ENCODE peak calls at places on chromosomes 6 and 20, in eight cellular contexts. One of them, this sample, is unnamed.

GRCh38 chr20:19850190-19850533 is 92.1 kb downstream of the RIN2 start:
- DNase-seq in fibroblast of lung: no peak
- DNase-seq in brain microvascular endothelial cell: no peak
- DNase-seq in IMR-90: no peak
- DNase-seq in fibroblast of mammary gland: no peak
- DNase-seq in kidney: no peak
- DNase-seq in CD4-positive, alpha-beta T cell: no peak
- DNase-seq in GM06990: no peak
- DNase-seq in this sample: no peak

GRCh38 chr20:48722737-48723191 is 105.0 kb downstream of the PREX1 start:
- DNase-seq in fibroblast of lung: peak; percentile 50
- DNase-seq in brain microvascular endothelial cell: peak; percentile 50
- DNase-seq in IMR-90: no peak
- DNase-seq in fibroblast of mammary gland: no peak
- DNase-seq in kidney: no peak
- DNase-seq in CD4-positive, alpha-beta T cell: no peak
- DNase-seq in GM06990: peak; percentile 60
- DNase-seq in this sample: peak; percentile 34

GRCh38 chr6:3227363-3228045 is at the start of gene TUBB2B:
- DNase-seq in fibroblast of lung: peak; percentile 63
- DNase-seq in brain microvascular endothelial cell: no peak
- DNase-seq in IMR-90: peak; percentile 37
- DNase-seq in fibroblast of mammary gland: no peak
- DNase-seq in kidney: peak; percentile 86
- DNase-seq in CD4-positive, alpha-beta T cell: no peak
- DNase-seq in GM06990: peak; percentile 87
- DNase-seq in this sample: peak; percentile 82

GRCh38 chr6:36069573-36069972 is 42.0 kb downstream of the MAPK14 start:
- DNase-seq in fibroblast of lung: no peak
- DNase-seq in brain microvascular endothelial cell: no peak
- DNase-seq in IMR-90: no peak
- DNase-seq in fibroblast of mammary gland: no peak
- DNase-seq in kidney: no peak
- DNase-seq in CD4-positive, alpha-beta T cell: no peak
- DNase-seq in GM06990: no peak
- DNase-seq in this sample: no peak

GRCh38 chr20:41467690-41468089 is 101.1 kb upstream of the EMILIN3 start:
- DNase-seq in fibroblast of lung: peak; percentile 23
- DNase-seq in brain microvascular endothelial cell: no peak
- DNase-seq in IMR-90: no peak
- DNase-seq in fibroblast of mammary gland: no peak
- DNase-seq in kidney: no peak
- DNase-seq in CD4-positive, alpha-beta T cell: no peak
- DNase-seq in GM06990: no peak
- DNase-seq in this sample: no peak

GRCh38 chr20:57394087-57395082 is 3.2 kb downstream of the RBM38 start:
- DNase-seq in fibroblast of lung: no peak
- DNase-seq in brain microvascular endothelial cell: no peak
- DNase-seq in IMR-90: no peak
- DNase-seq in fibroblast of mammary gland: no peak
- DNase-seq in kidney: peak; percentile 74
- DNase-seq in CD4-positive, alpha-beta T cell: no peak
- DNase-seq in GM06990: no peak
- DNase-seq in this sample: no peak

GRCh38 chr6:146700078-146700686 is 101.4 kb downstream of the ADGB start:
- DNase-seq in fibroblast of lung: peak; percentile 73
- DNase-seq in brain microvascular endothelial cell: peak; percentile 79
- DNase-seq in IMR-90: peak; percentile 83
- DNase-seq in fibroblast of mammary gland: peak; percentile 87
- DNase-seq in kidney: no peak
- DNase-seq in CD4-positive, alpha-beta T cell: peak; percentile 19
- DNase-seq in GM06990: peak; percentile 9
- DNase-seq in this sample: peak; percentile 45

GRCh38 chr20:44384423-44385027 is 29.0 kb downstream of the HNF4A start:
- DNase-seq in fibroblast of lung: peak; percentile 39
- DNase-seq in brain microvascular endothelial cell: peak; percentile 56
- DNase-seq in IMR-90: peak; percentile 38
- DNase-seq in fibroblast of mammary gland: peak; percentile 66
- DNase-seq in kidney: no peak
- DNase-seq in CD4-positive, alpha-beta T cell: peak; percentile 81
- DNase-seq in GM06990: peak; percentile 64
- DNase-seq in this sample: peak; percentile 77

GRCh38 chr20:50475879-50476292 is 34.3 kb upstream of the PTPN1 start:
- DNase-seq in fibroblast of lung: peak; percentile 55
- DNase-seq in brain microvascular endothelial cell: peak; percentile 43
- DNase-seq in IMR-90: peak; percentile 45
- DNase-seq in fibroblast of mammary gland: peak; percentile 68
- DNase-seq in kidney: peak; percentile 74
- DNase-seq in CD4-positive, alpha-beta T cell: no peak
- DNase-seq in GM06990: no peak
- DNase-seq in this sample: no peak

GRCh38 chr6:134658596-134658995 is 291.3 kb downstream of the ALDH8A1 start:
- DNase-seq in fibroblast of lung: no peak
- DNase-seq in brain microvascular endothelial cell: no peak
- DNase-seq in IMR-90: peak; percentile 46
- DNase-seq in fibroblast of mammary gland: no peak
- DNase-seq in kidney: no peak
- DNase-seq in CD4-positive, alpha-beta T cell: no peak
- DNase-seq in GM06990: no peak
- DNase-seq in this sample: no peak

GRCh38 chr6:43503443-43503842 is 6.7 kb downstream of the LRRC73 start:
- DNase-seq in fibroblast of lung: no peak
- DNase-seq in brain microvascular endothelial cell: no peak
- DNase-seq in IMR-90: no peak
- DNase-seq in fibroblast of mammary gland: no peak
- DNase-seq in kidney: no peak
- DNase-seq in CD4-positive, alpha-beta T cell: no peak
- DNase-seq in GM06990: no peak
- DNase-seq in this sample: no peak

GRCh38 chr6:90495216-90495817 is 91.6 kb downstream of the MAP3K7 start:
- DNase-seq in fibroblast of lung: no peak
- DNase-seq in brain microvascular endothelial cell: no peak
- DNase-seq in IMR-90: no peak
- DNase-seq in fibroblast of mammary gland: no peak
- DNase-seq in kidney: no peak
- DNase-seq in CD4-positive, alpha-beta T cell: no peak
- DNase-seq in GM06990: no peak
- DNase-seq in this sample: no peak

GRCh38 chr20:64167676-64168075 is 3.4 kb downstream of the MYT1 start:
- DNase-seq in fibroblast of lung: no peak
- DNase-seq in brain microvascular endothelial cell: no peak
- DNase-seq in IMR-90: no peak
- DNase-seq in fibroblast of mammary gland: no peak
- DNase-seq in kidney: peak; percentile 35
- DNase-seq in CD4-positive, alpha-beta T cell: no peak
- DNase-seq in GM06990: no peak
- DNase-seq in this sample: no peak
- TF ChIP-seq CTCF in fibroblast of lung: no peak
- TF ChIP-seq CTCF in brain microvascular endothelial cell: no peak
- TF ChIP-seq CTCF in IMR-90: no peak
- TF ChIP-seq CTCF in fibroblast of mammary gland: no peak
- TF ChIP-seq CTCF in kidney: no peak
- TF ChIP-seq CTCF in CD4-positive, alpha-beta T cell: no peak
- TF ChIP-seq CTCF in GM06990: no peak
- TF ChIP-seq CTCF in this sample: no peak

DNA sequence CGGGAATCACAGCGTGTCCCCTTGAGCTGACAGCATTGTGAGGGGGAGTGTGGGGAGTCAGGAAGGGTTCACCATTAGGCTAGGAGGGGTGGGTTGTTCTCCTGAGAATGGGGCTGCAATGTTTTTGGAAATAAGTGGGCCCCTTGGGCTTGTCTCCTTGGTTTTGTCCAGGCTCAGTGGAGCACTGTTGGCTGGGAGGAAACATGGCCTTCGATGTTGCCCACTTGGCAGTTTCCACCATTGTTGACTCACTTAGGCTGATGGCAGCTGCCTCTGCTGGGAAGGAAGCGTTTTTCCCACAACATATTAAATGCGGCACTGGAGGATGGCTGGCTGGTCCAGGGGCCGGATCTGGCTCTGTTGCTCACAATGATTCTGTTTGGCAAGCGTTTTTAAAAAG is 512.1 kb downstream of the QKI start:
- DNase-seq in fibroblast of lung: peak; percentile 62
- DNase-seq in brain microvascular endothelial cell: no peak
- DNase-seq in IMR-90: no peak
- DNase-seq in fibroblast of mammary gland: peak; percentile 40
- DNase-seq in kidney: no peak
- DNase-seq in CD4-positive, alpha-beta T cell: no peak
- DNase-seq in GM06990: no peak
- DNase-seq in this sample: no peak
- TF ChIP-seq CTCF in fibroblast of lung: no peak
- TF ChIP-seq CTCF in brain microvascular endothelial cell: no peak
- TF ChIP-seq CTCF in IMR-90: no peak
- TF ChIP-seq CTCF in fibroblast of mammary gland: no peak
- TF ChIP-seq CTCF in kidney: no peak
- TF ChIP-seq CTCF in CD4-positive, alpha-beta T cell: no peak
- TF ChIP-seq CTCF in GM06990: no peak
- TF ChIP-seq CTCF in this sample: no peak

GRCh38 chr6:159461266-159461665 is 231.8 kb downstream of the SOD2 start:
- DNase-seq in fibroblast of lung: peak; percentile 27
- DNase-seq in brain microvascular endothelial cell: no peak
- DNase-seq in IMR-90: no peak
- DNase-seq in fibroblast of mammary gland: no peak
- DNase-seq in kidney: no peak
- DNase-seq in CD4-positive, alpha-beta T cell: no peak
- DNase-seq in GM06990: no peak
- DNase-seq in this sample: no peak

GRCh38 chr6:159462446-159462845 is 230.6 kb downstream of the SOD2 start:
- DNase-seq in fibroblast of lung: no peak
- DNase-seq in brain microvascular endothelial cell: no peak
- DNase-seq in IMR-90: no peak
- DNase-seq in fibroblast of mammary gland: no peak
- DNase-seq in kidney: no peak
- DNase-seq in CD4-positive, alpha-beta T cell: no peak
- DNase-seq in GM06990: no peak
- DNase-seq in this sample: no peak

GRCh38 chr6:159461998-159462397 is 231.0 kb downstream of the SOD2 start:
- DNase-seq in fibroblast of lung: no peak
- DNase-seq in brain microvascular endothelial cell: no peak
- DNase-seq in IMR-90: no peak
- DNase-seq in fibroblast of mammary gland: no peak
- DNase-seq in kidney: no peak
- DNase-seq in CD4-positive, alpha-beta T cell: no peak
- DNase-seq in GM06990: no peak
- DNase-seq in this sample: peak; percentile 50

GRCh38 chr6:159463440-159463839 is 229.6 kb downstream of the SOD2 start:
- DNase-seq in fibroblast of lung: peak; percentile 6
- DNase-seq in brain microvascular endothelial cell: peak; percentile 5
- DNase-seq in IMR-90: peak; percentile 10
- DNase-seq in fibroblast of mammary gland: peak; percentile 32
- DNase-seq in kidney: no peak
- DNase-seq in CD4-positive, alpha-beta T cell: no peak
- DNase-seq in GM06990: no peak
- DNase-seq in this sample: no peak

DNA sequence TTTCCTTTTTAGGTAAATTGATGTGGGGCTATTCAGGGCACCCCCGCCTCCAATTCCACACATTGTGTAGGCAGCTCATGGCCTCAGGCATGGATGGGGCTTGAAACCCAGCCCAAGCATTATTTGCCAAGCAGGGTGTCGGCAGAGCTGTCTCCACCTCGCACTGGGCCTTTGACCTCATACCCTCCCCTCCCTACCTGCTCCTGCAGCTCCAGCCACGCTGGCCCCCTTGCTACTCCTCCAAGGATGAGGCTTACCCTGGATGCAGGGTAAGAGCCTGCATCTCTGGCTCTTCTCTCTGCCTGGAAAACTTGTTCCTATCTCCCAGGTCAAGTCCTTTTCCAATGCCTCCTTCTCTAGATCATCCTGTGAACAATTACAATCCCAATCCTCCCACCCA is 232.6 kb downstream of the SOD2 start:
- DNase-seq in fibroblast of lung: no peak
- DNase-seq in brain microvascular endothelial cell: no peak
- DNase-seq in IMR-90: no peak
- DNase-seq in fibroblast of mammary gland: no peak
- DNase-seq in kidney: no peak
- DNase-seq in CD4-positive, alpha-beta T cell: no peak
- DNase-seq in GM06990: no peak
- DNase-seq in this sample: no peak
- TF ChIP-seq CTCF in fibroblast of lung: no peak
- TF ChIP-seq CTCF in brain microvascular endothelial cell: no peak
- TF ChIP-seq CTCF in IMR-90: no peak
- TF ChIP-seq CTCF in fibroblast of mammary gland: no peak
- TF ChIP-seq CTCF in kidney: no peak
- TF ChIP-seq CTCF in CD4-positive, alpha-beta T cell: no peak
- TF ChIP-seq CTCF in GM06990: no peak
- TF ChIP-seq CTCF in this sample: no peak

GRCh38 chr20:54669054-54669390 is 193.6 kb downstream of the DOK5 start:
- DNase-seq in fibroblast of lung: no peak
- DNase-seq in brain microvascular endothelial cell: no peak
- DNase-seq in IMR-90: no peak
- DNase-seq in fibroblast of mammary gland: no peak
- DNase-seq in kidney: no peak
- DNase-seq in CD4-positive, alpha-beta T cell: no peak
- DNase-seq in GM06990: no peak
- DNase-seq in this sample: no peak

GRCh38 chr20:54665812-54666211 is 190.4 kb downstream of the DOK5 start:
- DNase-seq in fibroblast of lung: no peak
- DNase-seq in brain microvascular endothelial cell: no peak
- DNase-seq in IMR-90: no peak
- DNase-seq in fibroblast of mammary gland: no peak
- DNase-seq in kidney: no peak
- DNase-seq in CD4-positive, alpha-beta T cell: no peak
- DNase-seq in GM06990: peak; percentile 44
- DNase-seq in this sample: no peak

DNA sequence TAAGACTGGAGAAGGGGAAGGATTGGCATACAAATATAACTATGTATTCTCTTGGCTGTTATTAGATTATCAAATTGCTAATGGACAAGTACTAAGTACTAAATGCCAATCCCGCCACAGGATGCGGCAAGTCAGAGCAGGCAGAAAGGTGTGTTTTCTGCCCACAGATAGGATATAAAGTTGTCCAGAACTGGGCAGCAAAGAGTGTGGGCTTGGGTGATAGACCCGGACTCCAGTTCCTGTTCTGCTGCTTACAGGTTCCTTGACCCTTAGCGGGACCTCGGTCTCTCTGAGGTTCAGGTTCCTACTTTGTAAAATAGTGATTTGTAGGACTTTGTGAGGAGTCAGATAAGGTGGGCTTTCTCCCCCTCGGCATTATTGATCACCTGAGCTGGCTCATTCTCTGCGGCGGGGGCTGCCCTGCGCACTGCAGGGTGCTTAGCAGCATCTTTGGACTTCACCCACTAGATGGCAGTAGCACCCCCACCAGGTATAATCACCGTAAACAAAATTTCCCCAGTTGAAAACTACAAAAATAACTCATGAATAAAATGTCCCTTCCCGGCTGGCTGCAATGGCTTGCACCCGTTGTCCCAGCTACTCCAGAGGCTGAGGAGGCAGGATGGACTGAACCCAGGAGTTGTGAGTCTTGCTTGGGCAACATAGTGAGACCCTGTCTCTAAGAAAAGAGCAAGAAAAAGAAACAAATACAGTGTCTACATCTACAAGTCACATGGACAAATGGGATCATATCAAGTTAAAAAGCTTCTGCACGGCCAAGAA is 193.1 kb downstream of the DOK5 start:
- DNase-seq in fibroblast of lung: peak; percentile 1
- DNase-seq in brain microvascular endothelial cell: no peak
- DNase-seq in IMR-90: peak; percentile 5
- DNase-seq in fibroblast of mammary gland: peak; percentile 28
- DNase-seq in kidney: no peak
- DNase-seq in CD4-positive, alpha-beta T cell: no peak
- DNase-seq in GM06990: peak; percentile 19
- DNase-seq in this sample: peak; percentile 36
- TF ChIP-seq CTCF in fibroblast of lung: peak; percentile 75
- TF ChIP-seq CTCF in brain microvascular endothelial cell: peak; percentile 76
- TF ChIP-seq CTCF in IMR-90: peak; percentile 44
- TF ChIP-seq CTCF in fibroblast of mammary gland: peak; percentile 72
- TF ChIP-seq CTCF in kidney: peak; percentile 45
- TF ChIP-seq CTCF in CD4-positive, alpha-beta T cell: peak; percentile 33
- TF ChIP-seq CTCF in GM06990: peak; percentile 89
- TF ChIP-seq CTCF in this sample: peak; percentile 48

GRCh38 chr6:128295670-128296069 is 224.7 kb downstream of the PTPRK start:
- DNase-seq in fibroblast of lung: no peak
- DNase-seq in brain microvascular endothelial cell: no peak
- DNase-seq in IMR-90: no peak
- DNase-seq in fibroblast of mammary gland: no peak
- DNase-seq in kidney: no peak
- DNase-seq in CD4-positive, alpha-beta T cell: no peak
- DNase-seq in GM06990: no peak
- DNase-seq in this sample: no peak
- TF ChIP-seq CTCF in fibroblast of lung: no peak
- TF ChIP-seq CTCF in brain microvascular endothelial cell: no peak
- TF ChIP-seq CTCF in IMR-90: peak; percentile 10
- TF ChIP-seq CTCF in fibroblast of mammary gland: peak; percentile 28
- TF ChIP-seq CTCF in kidney: no peak
- TF ChIP-seq CTCF in CD4-positive, alpha-beta T cell: no peak
- TF ChIP-seq CTCF in GM06990: no peak
- TF ChIP-seq CTCF in this sample: no peak